ENCODE peak calls at places on chromosome 11, in ten cellular contexts. F, V, O, X, L, Y, W, R, P and E are unnamed samples.

GRCh38 chr11:18611196-18611595 is 11.6 kb downstream of the MISFA start:
- DNase-seq in V (no peak), W (no peak), X (no peak), F (no peak), L (no peak), O (no peak), R (no peak), Y (no peak), P (no peak), E (no peak)

GRCh38 chr11:12235080-12235479 is 124.7 kb downstream of the MICAL2 start:
- DNase-seq in X (no peak), V (no peak), W (no peak), F (no peak), P (no peak), R (no peak), Y (no peak), O (no peak), L (no peak), E (no peak)

GRCh38 chr11:75561426-75562047 is 516 bp upstream of the SERPINH1 start:
- DNase-seq in F (no peak), O (no peak), X (no peak), R (no peak), Y (no peak), P (no peak), W (no peak), L (no peak), V (no peak), E (no peak)

GRCh38 chr11:62333768-62334167 is 3.5 kb upstream of the ASRGL1 start:
- DNase-seq in Y (no peak), F (no peak), V (no peak), P (no peak), X (no peak), R (no peak), O (peak; percentile 49), L (no peak), W (no peak), E (no peak)

GRCh38 chr11:64400096-64400495 is 41.1 kb downstream of the RPS6KA4 start:
- DNase-seq in Y (peak; percentile 20), X (no peak), P (no peak), F (no peak), R (no peak), L (peak; percentile 82), W (no peak), V (no peak), O (no peak), E (no peak)

GRCh38 chr11:71447791-71448256 is 369 bp downstream of the DHCR7 start:
- DNase-seq in W (no peak), P (no peak), V (peak; percentile 74), O (no peak), X (peak; percentile 22), F (no peak), L (no peak), R (no peak), Y (peak; percentile 11), E (peak; percentile 73)

GRCh38 chr11:60925685-60926267 is 1.5 kb downstream of the TMEM132A start:
- DNase-seq in Y (peak; percentile 71), X (no peak), L (peak; percentile 95), W (no peak), F (no peak), R (peak; percentile 59), P (no peak), V (no peak), O (no peak), E (peak; percentile 92)

GRCh38 chr11:104694259-104695070 is 203.8 kb downstream of the CASP12 start:
- DNase-seq in R (peak; percentile 1), W (no peak), Y (peak; percentile 96), L (no peak), V (no peak), O (no peak), F (no peak), X (no peak), P (no peak), E (no peak)

GRCh38 chr11:64485077-64485476 is 105.9 kb upstream of the SLC22A12 start:
- DNase-seq in R (no peak), O (no peak), P (no peak), F (no peak), W (no peak), L (no peak), X (no peak), Y (no peak), V (no peak), E (peak; percentile 49)

GRCh38 chr11:121067912-121068652 is 33.0 kb upstream of the TECTA start:
- DNase-seq in X (peak; percentile 9), R (no peak), F (no peak), O (no peak), P (no peak), L (no peak), V (no peak), W (no peak), Y (no peak), E (no peak)